ENCODE peak calls at places on chromosome 4, in five cellular contexts. One of them, this sample, is unnamed.
A peak's percentile ranks its signal among the peaks of the same experiment; 100 is the strongest.

GRCh38 chr4:29423836-29424721 is 1296.1 kb upstream of the PCDH7 start:
- DNase-seq in kidney: no peak
- DNase-seq in left ventricle myocardium inferior: no peak
- DNase-seq in esophagus squamous epithelium: no peak
- DNase-seq in PC-3: peak; percentile 72
- DNase-seq in this sample: no peak

GRCh38 chr4:111209706-111210105 is 586.8 kb upstream of the PITX2 start:
- DNase-seq in kidney: no peak
- DNase-seq in left ventricle myocardium inferior: no peak
- DNase-seq in esophagus squamous epithelium: no peak
- DNase-seq in PC-3: no peak
- DNase-seq in this sample: no peak

GRCh38 chr4:158913766-158914165 is 144.9 kb downstream of the FNIP2 start:
- DNase-seq in kidney: no peak
- DNase-seq in left ventricle myocardium inferior: no peak
- DNase-seq in esophagus squamous epithelium: no peak
- DNase-seq in PC-3: no peak
- DNase-seq in this sample: no peak

GRCh38 chr4:76194325-76194724 is 19.3 kb downstream of the SCARB2 start:
- DNase-seq in kidney: no peak
- DNase-seq in left ventricle myocardium inferior: no peak
- DNase-seq in esophagus squamous epithelium: no peak
- DNase-seq in PC-3: peak; percentile 85
- DNase-seq in this sample: no peak

GRCh38 chr4:74794341-74794801 is at the start of gene BTC:
- DNase-seq in kidney: peak; percentile 78
- DNase-seq in left ventricle myocardium inferior: no peak
- DNase-seq in esophagus squamous epithelium: no peak
- DNase-seq in PC-3: peak; percentile 71
- DNase-seq in this sample: peak; percentile 72

GRCh38 chr4:109972786-109973528 is 60.3 kb downstream of the EGF start:
- DNase-seq in kidney: no peak
- DNase-seq in left ventricle myocardium inferior: no peak
- DNase-seq in esophagus squamous epithelium: no peak
- DNase-seq in PC-3: no peak
- DNase-seq in this sample: no peak

GRCh38 chr4:76022031-76022430 is 1.3 kb downstream of the CXCL10 start:
- DNase-seq in kidney: no peak
- DNase-seq in left ventricle myocardium inferior: no peak
- DNase-seq in esophagus squamous epithelium: no peak
- DNase-seq in PC-3: no peak
- DNase-seq in this sample: no peak

GRCh38 chr4:108324450-108324849 is 155.7 kb upstream of the LEF1 start:
- DNase-seq in kidney: no peak
- DNase-seq in left ventricle myocardium inferior: no peak
- DNase-seq in esophagus squamous epithelium: no peak
- DNase-seq in PC-3: no peak
- DNase-seq in this sample: no peak

GRCh38 chr4:87865960-87866598 is 33.3 kb downstream of the MEPE start:
- DNase-seq in kidney: no peak
- DNase-seq in left ventricle myocardium inferior: no peak
- DNase-seq in esophagus squamous epithelium: no peak
- DNase-seq in PC-3: peak; percentile 13
- DNase-seq in this sample: no peak

GRCh38 chr4:5664778-5665177 is 43.6 kb downstream of the EVC2 start:
- DNase-seq in kidney: no peak
- DNase-seq in left ventricle myocardium inferior: no peak
- DNase-seq in esophagus squamous epithelium: no peak
- DNase-seq in PC-3: no peak
- DNase-seq in this sample: no peak

GRCh38 chr4:113837397-113837796 is 75.9 kb upstream of the CAMK2D start:
- DNase-seq in kidney: no peak
- DNase-seq in left ventricle myocardium inferior: no peak
- DNase-seq in esophagus squamous epithelium: no peak
- DNase-seq in PC-3: peak; percentile 70
- DNase-seq in this sample: no peak

GRCh38 chr4:103845075-103845474 is 125.3 kb upstream of the TACR3 start:
- DNase-seq in kidney: no peak
- DNase-seq in left ventricle myocardium inferior: no peak
- DNase-seq in esophagus squamous epithelium: no peak
- DNase-seq in PC-3: no peak
- DNase-seq in this sample: no peak

GRCh38 chr4:75745192-75745591 is 20.8 kb downstream of the USO1 start:
- DNase-seq in kidney: no peak
- DNase-seq in left ventricle myocardium inferior: no peak
- DNase-seq in esophagus squamous epithelium: no peak
- DNase-seq in PC-3: no peak
- DNase-seq in this sample: no peak

GRCh38 chr4:99208719-99209075 is 10.3 kb downstream of the ADH6 start:
- DNase-seq in kidney: no peak
- DNase-seq in left ventricle myocardium inferior: no peak
- DNase-seq in esophagus squamous epithelium: no peak
- DNase-seq in PC-3: no peak
- DNase-seq in this sample: no peak

GRCh38 chr4:184688447-184688846 is 38.9 kb downstream of the PRIMPOL start:
- DNase-seq in kidney: no peak
- DNase-seq in left ventricle myocardium inferior: no peak
- DNase-seq in esophagus squamous epithelium: no peak
- DNase-seq in PC-3: peak; percentile 90
- DNase-seq in this sample: no peak

GRCh38 chr4:161929966-161930365 is 233.8 kb downstream of the FSTL5 start:
- DNase-seq in kidney: no peak
- DNase-seq in left ventricle myocardium inferior: no peak
- DNase-seq in esophagus squamous epithelium: no peak
- DNase-seq in PC-3: peak; percentile 6
- DNase-seq in this sample: no peak

GRCh38 chr4:153153339-153153851 is 50.8 kb upstream of the TRIM2 start:
- DNase-seq in kidney: peak; percentile 86
- DNase-seq in left ventricle myocardium inferior: peak; percentile 34
- DNase-seq in esophagus squamous epithelium: no peak
- DNase-seq in PC-3: peak; percentile 19
- DNase-seq in this sample: peak; percentile 63

GRCh38 chr4:3852751-3853150 is 86.6 kb downstream of the ADRA2C start:
- DNase-seq in kidney: peak; percentile 1
- DNase-seq in left ventricle myocardium inferior: no peak
- DNase-seq in esophagus squamous epithelium: no peak
- DNase-seq in PC-3: no peak
- DNase-seq in this sample: no peak

GRCh38 chr4:122838034-122838433 is 11.4 kb downstream of the FGF2 start:
- DNase-seq in kidney: no peak
- DNase-seq in left ventricle myocardium inferior: no peak
- DNase-seq in esophagus squamous epithelium: no peak
- DNase-seq in PC-3: no peak
- DNase-seq in this sample: no peak

GRCh38 chr4:137700751-137701150 is 168.5 kb upstream of the PCDH18 start:
- DNase-seq in kidney: no peak
- DNase-seq in left ventricle myocardium inferior: no peak
- DNase-seq in esophagus squamous epithelium: no peak
- DNase-seq in PC-3: no peak
- DNase-seq in this sample: no peak

GRCh38 chr4:126697748-126698147 is 935.0 kb upstream of the INTU start:
- DNase-seq in kidney: no peak
- DNase-seq in left ventricle myocardium inferior: no peak
- DNase-seq in esophagus squamous epithelium: no peak
- DNase-seq in PC-3: peak; percentile 56
- DNase-seq in this sample: no peak

GRCh38 chr4:137470806-137471205 is 61.5 kb downstream of the PCDH18 start:
- DNase-seq in kidney: no peak
- DNase-seq in left ventricle myocardium inferior: no peak
- DNase-seq in esophagus squamous epithelium: no peak
- DNase-seq in PC-3: peak; percentile 29
- DNase-seq in this sample: no peak

GRCh38 chr4:54254116-54254914 is 25.2 kb downstream of the PDGFRA start:
- DNase-seq in kidney: no peak
- DNase-seq in left ventricle myocardium inferior: no peak
- DNase-seq in esophagus squamous epithelium: no peak
- DNase-seq in PC-3: no peak
- DNase-seq in this sample: no peak

GRCh38 chr4:78432896-78433295 is 118.7 kb upstream of the ANXA3 start:
- DNase-seq in kidney: no peak
- DNase-seq in left ventricle myocardium inferior: no peak
- DNase-seq in esophagus squamous epithelium: no peak
- DNase-seq in PC-3: no peak
- DNase-seq in this sample: no peak

GRCh38 chr4:168710353-168710946 is 213.6 kb downstream of the PALLD start:
- DNase-seq in kidney: no peak
- DNase-seq in left ventricle myocardium inferior: no peak
- DNase-seq in esophagus squamous epithelium: no peak
- DNase-seq in PC-3: peak; percentile 48
- DNase-seq in this sample: no peak

GRCh38 chr4:128310266-128310697 is 22.7 kb upstream of the PGRMC2 start:
- DNase-seq in kidney: no peak
- DNase-seq in left ventricle myocardium inferior: peak; percentile 25
- DNase-seq in esophagus squamous epithelium: no peak
- DNase-seq in PC-3: no peak
- DNase-seq in this sample: no peak

GRCh38 chr4:112735474-112735951 is 98.6 kb downstream of the LARP7 start:
- DNase-seq in kidney: no peak
- DNase-seq in left ventricle myocardium inferior: no peak
- DNase-seq in esophagus squamous epithelium: no peak
- DNase-seq in PC-3: peak; percentile 40
- DNase-seq in this sample: no peak
- TF ChIP-seq CTCF in kidney: no peak
- TF ChIP-seq CTCF in left ventricle myocardium inferior: no peak
- TF ChIP-seq CTCF in esophagus squamous epithelium: no peak
- TF ChIP-seq CTCF in PC-3: no peak
- TF ChIP-seq CTCF in this sample: no peak

DNA sequence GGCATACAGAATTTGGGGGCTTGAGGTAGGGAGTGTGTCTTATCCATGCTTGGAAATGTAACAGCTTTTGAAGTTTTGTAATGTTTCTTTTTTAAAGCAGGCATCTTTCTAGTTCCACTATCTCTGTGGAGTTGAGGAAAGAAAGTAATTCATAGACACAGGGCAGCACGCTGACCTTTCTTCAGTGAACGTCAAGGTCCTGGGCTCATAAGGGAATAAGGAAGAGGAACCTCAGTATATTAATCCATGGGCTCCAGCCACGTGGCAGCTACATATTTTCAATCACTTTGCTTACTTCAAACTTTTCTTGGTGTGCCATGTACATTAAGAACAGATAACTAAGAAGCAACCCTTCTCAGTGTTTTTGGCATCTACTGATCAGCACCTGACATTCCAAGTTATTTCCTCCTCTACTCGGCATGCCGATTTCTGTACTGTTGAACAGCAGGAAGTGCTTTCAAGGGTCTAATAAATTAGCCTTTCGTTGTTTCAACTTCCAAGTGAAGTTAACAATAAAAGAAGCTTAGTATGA is 88.3 kb downstream of the SORBS2 start:
- DNase-seq in kidney: no peak
- DNase-seq in left ventricle myocardium inferior: no peak
- DNase-seq in esophagus squamous epithelium: no peak
- DNase-seq in PC-3: no peak
- DNase-seq in this sample: no peak
- H3K27ac ChIP-seq in kidney: peak overlapping the region; percentile 69
- H3K27ac ChIP-seq in left ventricle myocardium inferior: peak overlapping the region; percentile 64
- H3K27ac ChIP-seq in esophagus squamous epithelium: peak overlapping the region; percentile 62
- H3K27ac ChIP-seq in PC-3: no peak overlapping the region
- H3K27ac ChIP-seq in this sample: peak overlapping the region; percentile 39

GRCh38 chr4:38161208-38162113 is 201.3 kb downstream of the PTTG2 start:
- DNase-seq in kidney: no peak
- DNase-seq in left ventricle myocardium inferior: no peak
- DNase-seq in esophagus squamous epithelium: no peak
- DNase-seq in PC-3: no peak
- DNase-seq in this sample: no peak
- H3K4me1 ChIP-seq in kidney: peaks cover 10% of the 10 kb centered on the region
- H3K4me1 ChIP-seq in left ventricle myocardium inferior: peaks cover 35% of the 10 kb centered on the region
- H3K4me1 ChIP-seq in esophagus squamous epithelium: peaks cover 18% of the 10 kb centered on the region
- H3K4me1 ChIP-seq in PC-3: peaks cover 40% of the 10 kb centered on the region
- H3K4me1 ChIP-seq in this sample: peaks cover 25% of the 10 kb centered on the region

DNA sequence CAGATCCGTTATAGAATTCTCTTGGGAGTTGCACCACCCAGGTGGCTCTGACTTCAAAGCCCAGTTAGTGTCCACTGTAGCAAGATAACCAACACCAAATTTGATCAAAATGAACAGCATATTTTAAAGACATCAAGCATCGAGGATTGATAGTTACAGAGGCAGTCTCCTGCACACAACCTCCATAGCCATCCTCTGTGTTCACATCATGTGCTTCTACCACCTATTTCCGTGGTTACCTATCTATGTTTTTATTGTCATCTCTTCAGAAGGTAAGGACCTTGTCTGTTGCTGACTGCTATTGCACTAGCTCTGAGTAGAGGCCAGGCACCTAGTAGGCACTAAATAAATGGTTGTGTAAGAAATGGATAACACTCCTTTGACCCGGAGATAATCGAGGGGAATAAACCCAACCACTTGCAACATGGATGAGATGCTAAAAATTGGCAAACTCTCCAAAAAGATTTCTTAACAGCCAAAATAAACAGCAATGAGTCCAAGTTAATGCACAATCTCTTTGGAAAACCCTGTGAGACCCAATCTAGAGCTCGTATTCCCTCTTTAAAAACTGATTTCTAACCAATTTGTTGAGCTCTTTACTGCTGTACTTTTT is 14.7 kb upstream of the C1QTNF7 start:
- DNase-seq in kidney: no peak
- DNase-seq in left ventricle myocardium inferior: no peak
- DNase-seq in esophagus squamous epithelium: no peak
- DNase-seq in PC-3: no peak
- DNase-seq in this sample: no peak
- TF ChIP-seq CTCF in kidney: no peak
- TF ChIP-seq CTCF in left ventricle myocardium inferior: no peak
- TF ChIP-seq CTCF in esophagus squamous epithelium: no peak
- TF ChIP-seq CTCF in PC-3: no peak
- TF ChIP-seq CTCF in this sample: no peak

GRCh38 chr4:20252656-20253271 is 1.1 kb downstream of the SLIT2 start:
- DNase-seq in kidney: peak; percentile 82
- DNase-seq in left ventricle myocardium inferior: peak; percentile 20
- DNase-seq in esophagus squamous epithelium: no peak
- DNase-seq in PC-3: peak; percentile 30
- DNase-seq in this sample: peak; percentile 48
- H3K27ac ChIP-seq in kidney: no peak overlapping the region
- H3K27ac ChIP-seq in left ventricle myocardium inferior: peak overlapping the region; percentile 6
- H3K27ac ChIP-seq in esophagus squamous epithelium: peak overlapping the region; percentile 66
- H3K27ac ChIP-seq in PC-3: no peak overlapping the region
- H3K27ac ChIP-seq in this sample: peak overlapping the region; percentile 56

DNA sequence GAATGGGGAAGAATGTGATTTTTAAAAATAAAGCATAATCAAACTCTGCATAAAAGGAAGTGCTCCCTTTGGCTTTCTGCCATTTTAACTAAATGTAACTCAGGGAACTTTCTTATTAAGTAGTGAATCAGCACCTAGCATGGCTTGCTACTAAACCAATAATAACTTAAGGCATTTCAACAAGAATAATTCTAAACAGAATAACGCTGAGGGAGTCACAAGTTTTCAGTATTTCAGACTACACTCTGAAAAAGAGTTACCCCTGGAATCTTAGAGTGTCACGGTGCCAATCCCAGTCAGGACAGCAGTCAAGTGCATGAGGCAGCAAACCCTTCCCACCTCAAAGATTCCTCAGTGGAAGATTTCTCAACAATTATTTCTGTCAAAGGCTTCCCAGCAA is 97.2 kb upstream of the MYOZ2 start:
- DNase-seq in kidney: no peak
- DNase-seq in left ventricle myocardium inferior: no peak
- DNase-seq in esophagus squamous epithelium: no peak
- DNase-seq in PC-3: peak; percentile 2
- DNase-seq in this sample: no peak
- H3K4me1 ChIP-seq in kidney: peaks cover 4% of the 10 kb centered on the region
- H3K4me1 ChIP-seq in left ventricle myocardium inferior: peaks cover 93% of the 10 kb centered on the region
- H3K4me1 ChIP-seq in esophagus squamous epithelium: peaks cover 4% of the 10 kb centered on the region
- H3K4me1 ChIP-seq in PC-3: peaks cover 4% of the 10 kb centered on the region
- H3K4me1 ChIP-seq in this sample: peaks cover 30% of the 10 kb centered on the region

GRCh38 chr4:169847171-169847570 is 89.4 kb upstream of the HPF1 start:
- DNase-seq in kidney: no peak
- DNase-seq in left ventricle myocardium inferior: no peak
- DNase-seq in esophagus squamous epithelium: no peak
- DNase-seq in PC-3: no peak
- DNase-seq in this sample: no peak
- TF ChIP-seq CTCF in kidney: no peak
- TF ChIP-seq CTCF in left ventricle myocardium inferior: no peak
- TF ChIP-seq CTCF in esophagus squamous epithelium: no peak
- TF ChIP-seq CTCF in PC-3: no peak
- TF ChIP-seq CTCF in this sample: no peak

This sample was measured in lower lobe of right lung.